ENCODE peak calls at places on chromosomes 12 and 14, in seven cellular contexts. Z is GM06990, R is A549, Y is HFF-Myc, H is Caki2, V is left ventricle myocardium superior, S is Peyer's patch. O is an unnamed sample.

GRCh38 chr12:113007166-113007565 is 28.8 kb downstream of the OAS2 start:
- DNase-seq in Z (no peak), R (peak), Y (no peak), H (peak), V (no peak), S (no peak), O (no peak)

GRCh38 chr14:96162741-96163140 is 41.9 kb upstream of the BDKRB2 start:
- DNase-seq in Z (no peak), R (no peak), Y (no peak), H (no peak), V (no peak), S (no peak), O (no peak)

GRCh38 chr14:45359766-45360165 is 106.8 kb upstream of the MIS18BP1 start:
- DNase-seq in Z (no peak), R (no peak), Y (no peak), H (no peak), V (no peak), S (no peak), O (no peak)

GRCh38 chr12:117875652-117876491 is 92.9 kb downstream of the KSR2 start:
- DNase-seq in Z (no peak), R (no peak), Y (no peak), H (no peak), V (no peak), S (no peak), O (no peak)

GRCh38 chr14:65151329-65152010 is 49.2 kb upstream of the MAX start:
- DNase-seq in Z (no peak), R (no peak), Y (no peak), H (no peak), V (no peak), S (no peak), O (no peak)

GRCh38 chr12:22658214-22658613 is 33.2 kb downstream of the ETNK1 start:
- DNase-seq in Z (no peak), R (peak), Y (no peak), H (peak), V (no peak), S (no peak), O (no peak)

GRCh38 chr12:11814362-11814761 is 164.9 kb downstream of the ETV6 start:
- DNase-seq in Z (no peak), R (no peak), Y (no peak), H (no peak), V (no peak), S (no peak), O (no peak)

GRCh38 chr12:46549527-46550265 is 177.1 kb upstream of the SLC38A2 start:
- DNase-seq in Z (no peak), R (peak), Y (no peak), H (no peak), V (no peak), S (no peak), O (no peak)

GRCh38 chr14:75418779-75419768 is 8.7 kb upstream of the JDP2 start:
- DNase-seq in Z (peak), R (peak), Y (no peak), H (peak), V (peak), S (peak), O (peak)

GRCh38 chr14:27040552-27040951 is 442.7 kb upstream of the NOVA1 start:
- DNase-seq in Z (no peak), R (no peak), Y (no peak), H (no peak), V (no peak), S (no peak), O (no peak)

GRCh38 chr14:81784084-81784483 is 250.4 kb upstream of the SEL1L start:
- DNase-seq in Z (no peak), R (no peak), Y (no peak), H (no peak), V (no peak), S (no peak), O (no peak)

GRCh38 chr12:109630815-109631214 is 57.2 kb downstream of the MVK start:
- DNase-seq in Z (no peak), R (no peak), Y (no peak), H (no peak), V (no peak), S (no peak), O (no peak)

GRCh38 chr12:32365473-32366064 is 33.8 kb upstream of the FGD4 start:
- DNase-seq in Z (peak), R (peak), Y (peak), H (peak), V (no peak), S (peak), O (peak)

GRCh38 chr14:74275265-74275841 is 27.4 kb downstream of the ABCD4 start:
- DNase-seq in Z (no peak), R (peak), Y (peak), H (no peak), V (peak), S (no peak), O (no peak)

GRCh38 chr14:93970589-93970966 is 5.8 kb downstream of the ASB2 start:
- DNase-seq in Z (no peak), R (peak), Y (no peak), H (no peak), V (no peak), S (peak), O (peak)